ENCODE peak calls at places on chromosomes 6 and 20, in four cellular contexts. Z is H1, C is COR-L47, K is breast epithelium. I is an unnamed sample.

GRCh38 chr6:141261016-141261671 is 871.6 kb upstream of the GJE1 start:
- DNase-seq in C (no peak), K (no peak), Z (no peak), I (no peak)

GRCh38 chr6:107572886-107573285 is 83.0 kb downstream of the SOBP start:
- DNase-seq in K (no peak), Z (no peak), C (no peak), I (no peak)

GRCh38 chr6:74870403-74870802 is 335.4 kb downstream of the COL12A1 start:
- DNase-seq in K (no peak), Z (no peak), C (no peak), I (no peak)

GRCh38 chr6:164108869-164109769 is 694.6 kb downstream of the QKI start:
- DNase-seq in Z (no peak), C (no peak), K (peak), I (no peak)

GRCh38 chr6:157962601-157963084 is 19.0 kb upstream of the SYNJ2 start:
- DNase-seq in K (no peak), Z (no peak), C (no peak), I (no peak)

GRCh38 chr20:5189917-5190316 is 63.1 kb downstream of the CDS2 start:
- DNase-seq in K (no peak), Z (no peak), C (no peak), I (no peak)

GRCh38 chr6:137076277-137077068 is 31.7 kb upstream of the IL20RA start:
- DNase-seq in K (peak), Z (peak), C (peak), I (no peak)

GRCh38 chr6:128246472-128246871 is 273.9 kb downstream of the PTPRK start:
- DNase-seq in K (no peak), Z (no peak), C (no peak), I (no peak)

GRCh38 chr6:16711551-16712249 is 49.6 kb downstream of the ATXN1 start:
- DNase-seq in Z (no peak), C (no peak), K (no peak), I (peak)

GRCh38 chr6:139250296-139251274 is 41.2 kb downstream of the TXLNB start:
- DNase-seq in K (no peak), C (no peak), Z (peak), I (peak)

GRCh38 chr20:16801919-16802651 is 53.9 kb downstream of the OTOR start:
- DNase-seq in C (peak), Z (peak), K (no peak), I (peak)

GRCh38 chr6:34912715-34913464 is 23.8 kb downstream of the ANKS1A start:
- DNase-seq in K (no peak), Z (no peak), C (no peak), I (no peak)

GRCh38 chr6:84641076-84641475 is 123.3 kb downstream of the TBX18 start:
- DNase-seq in C (no peak), Z (no peak), K (no peak), I (no peak)

GRCh38 chr6:327538-328183 is 35.4 kb downstream of the DUSP22 start:
- DNase-seq in C (no peak), Z (no peak), K (no peak), I (no peak)

GRCh38 chr6:81241717-81242116 is 510.8 kb downstream of the TENT5A start:
- DNase-seq in K (no peak), C (no peak), Z (no peak), I (no peak)

GRCh38 chr6:140344149-140344913 is 969.9 kb upstream of the CITED2 start:
- DNase-seq in C (no peak), K (no peak), Z (no peak), I (no peak)

GRCh38 chr6:32393660-32394420 is 13.1 kb downstream of the BTNL2 start:
- DNase-seq in Z (no peak), K (no peak), C (no peak), I (no peak)

GRCh38 chr20:15005300-15005986 is 668.0 kb upstream of the FLRT3 start:
- DNase-seq in K (no peak), C (no peak), Z (no peak), I (no peak)

GRCh38 chr6:106858653-106859092 is 115.9 kb downstream of the CD24 start:
- DNase-seq in K (peak), C (no peak), Z (no peak), I (no peak)

GRCh38 chr6:50654155-50654554 is 59.2 kb upstream of the TFAP2D start:
- DNase-seq in K (no peak), C (no peak), Z (no peak), I (no peak)

GRCh38 chr6:35236223-35236622 is 22.5 kb downstream of the SCUBE3 start:
- DNase-seq in C (no peak), K (no peak), Z (no peak), I (no peak)

GRCh38 chr6:14671261-14671681 is 553.7 kb downstream of the CD83 start:
- DNase-seq in C (no peak), K (no peak), Z (no peak), I (no peak)

GRCh38 chr6:107083047-107083768 is 32.1 kb downstream of the BEND3 start:
- DNase-seq in C (no peak), Z (no peak), K (no peak), I (no peak)

GRCh38 chr6:42369568-42369967 is 82.2 kb downstream of the TRERF1 start:
- DNase-seq in Z (no peak), C (no peak), K (no peak), I (no peak)

GRCh38 chr6:91273729-91274128 is 686.9 kb upstream of the MAP3K7 start:
- DNase-seq in Z (no peak), K (no peak), C (no peak), I (no peak)

GRCh38 chr6:36836771-36837339 is 2.4 kb downstream of the CPNE5 start:
- DNase-seq in K (no peak), C (no peak), Z (no peak), I (no peak)

GRCh38 chr6:11251553-11252358 is 19.3 kb upstream of the NEDD9 start:
- DNase-seq in C (no peak), Z (no peak), K (peak), I (no peak)

GRCh38 chr6:13014551-13015378 is 298.2 kb downstream of the PHACTR1 start:
- DNase-seq in C (peak), Z (no peak), K (no peak), I (no peak)

GRCh38 chr6:45502446-45502845 is 124.7 kb upstream of the SUPT3H start:
- DNase-seq in C (no peak), K (no peak), Z (no peak), I (no peak)

GRCh38 chr20:57473246-57474042 is 51.5 kb downstream of the CTCFL start:
- DNase-seq in Z (no peak), C (no peak), K (no peak), I (no peak)

GRCh38 chr6:166955865-166956443 is 396 bp downstream of the RNASET2 start:
- DNase-seq in C (peak), Z (no peak), K (no peak), I (no peak)

GRCh38 chr20:60892095-60892813 is 359.8 kb upstream of the CDH4 start:
- DNase-seq in Z (no peak), C (no peak), K (no peak), I (no peak)

GRCh38 chr6:53961679-53962370 is 149.4 kb upstream of the MLIP start:
- DNase-seq in C (no peak), Z (no peak), K (no peak), I (no peak)

GRCh38 chr6:70131528-70131927 is 171.4 kb downstream of the COL9A1 start:
- DNase-seq in Z (no peak), K (no peak), C (no peak), I (no peak)

GRCh38 chr6:100464162-100464851 is 414 bp downstream of the SIM1 start:
- DNase-seq in C (no peak), Z (no peak), K (no peak), I (no peak)

GRCh38 chr6:36949636-36950035 is 4.9 kb upstream of the PI16 start:
- DNase-seq in C (no peak), Z (no peak), K (no peak), I (no peak)

GRCh38 chr6:104572901-104573300 is 286.8 kb downstream of the HACE1 start:
- DNase-seq in K (no peak), Z (no peak), C (no peak), I (no peak)

I was measured in T-helper 17 cell.